ENCODE peak calls at places on chromosomes 13 and 19, in ten cellular contexts. One of them, this sample, is unnamed.

GRCh38 chr13:76632388-76633044 is 253.7 kb downstream of the KCTD12 start:
- DNase-seq in thoracic aorta: no peak
- DNase-seq in heart right ventricle: no peak
- DNase-seq in epithelial cell of esophagus: peak
- DNase-seq in Calu3: no peak
- DNase-seq in ascending aorta: no peak
- DNase-seq in breast epithelium: no peak
- DNase-seq in K562: no peak
- DNase-seq in fibroblast of mammary gland: no peak
- DNase-seq in mucosa of descending colon: no peak
- DNase-seq in this sample: peak

GRCh38 chr13:34340534-34340933 is 522.6 kb downstream of the RFC3 start:
- DNase-seq in mucosa of descending colon: no peak
- DNase-seq in epithelial cell of esophagus: peak
- DNase-seq in Calu3: no peak
- DNase-seq in ascending aorta: no peak
- DNase-seq in K562: no peak
- DNase-seq in breast epithelium: no peak
- DNase-seq in thoracic aorta: no peak
- DNase-seq in heart right ventricle: no peak
- DNase-seq in fibroblast of mammary gland: peak
- DNase-seq in this sample: peak

GRCh38 chr19:19106061-19106551 is 32.2 kb downstream of the TMEM161A start:
- DNase-seq in K562: no peak
- DNase-seq in epithelial cell of esophagus: no peak
- DNase-seq in fibroblast of mammary gland: peak
- DNase-seq in breast epithelium: no peak
- DNase-seq in thoracic aorta: no peak
- DNase-seq in ascending aorta: no peak
- DNase-seq in heart right ventricle: no peak
- DNase-seq in mucosa of descending colon: peak
- DNase-seq in Calu3: no peak
- DNase-seq in this sample: no peak

GRCh38 chr13:79108914-79109643 is 297.0 kb downstream of the RBM26 start:
- DNase-seq in mucosa of descending colon: no peak
- DNase-seq in thoracic aorta: no peak
- DNase-seq in breast epithelium: no peak
- DNase-seq in fibroblast of mammary gland: no peak
- DNase-seq in heart right ventricle: no peak
- DNase-seq in K562: no peak
- DNase-seq in Calu3: no peak
- DNase-seq in epithelial cell of esophagus: peak
- DNase-seq in ascending aorta: no peak
- DNase-seq in this sample: no peak

GRCh38 chr19:35531291-35531690 is 2.0 kb upstream of the GAPDHS start:
- DNase-seq in breast epithelium: no peak
- DNase-seq in ascending aorta: no peak
- DNase-seq in Calu3: no peak
- DNase-seq in thoracic aorta: no peak
- DNase-seq in K562: no peak
- DNase-seq in epithelial cell of esophagus: peak
- DNase-seq in fibroblast of mammary gland: no peak
- DNase-seq in mucosa of descending colon: no peak
- DNase-seq in heart right ventricle: no peak
- DNase-seq in this sample: no peak

GRCh38 chr19:48867119-48867921 is 1.1 kb downstream of the PLEKHA4 start:
- DNase-seq in mucosa of descending colon: no peak
- DNase-seq in K562: peak
- DNase-seq in fibroblast of mammary gland: no peak
- DNase-seq in epithelial cell of esophagus: no peak
- DNase-seq in breast epithelium: no peak
- DNase-seq in Calu3: peak
- DNase-seq in ascending aorta: no peak
- DNase-seq in thoracic aorta: no peak
- DNase-seq in heart right ventricle: no peak
- DNase-seq in this sample: no peak

GRCh38 chr19:12940897-12941296 is 2.5 kb downstream of the CALR start:
- DNase-seq in ascending aorta: no peak
- DNase-seq in mucosa of descending colon: no peak
- DNase-seq in Calu3: no peak
- DNase-seq in thoracic aorta: no peak
- DNase-seq in K562: no peak
- DNase-seq in fibroblast of mammary gland: no peak
- DNase-seq in epithelial cell of esophagus: no peak
- DNase-seq in breast epithelium: no peak
- DNase-seq in heart right ventricle: no peak
- DNase-seq in this sample: no peak

GRCh38 chr19:54319049-54319448 is 6.1 kb upstream of the LILRA5 start:
- DNase-seq in thoracic aorta: no peak
- DNase-seq in mucosa of descending colon: no peak
- DNase-seq in breast epithelium: no peak
- DNase-seq in Calu3: no peak
- DNase-seq in fibroblast of mammary gland: no peak
- DNase-seq in K562: no peak
- DNase-seq in epithelial cell of esophagus: no peak
- DNase-seq in ascending aorta: no peak
- DNase-seq in heart right ventricle: no peak
- DNase-seq in this sample: no peak

GRCh38 chr19:40747536-40747935 is 2.7 kb downstream of the ACTMAP start:
- DNase-seq in epithelial cell of esophagus: no peak
- DNase-seq in breast epithelium: no peak
- DNase-seq in thoracic aorta: no peak
- DNase-seq in fibroblast of mammary gland: no peak
- DNase-seq in Calu3: no peak
- DNase-seq in ascending aorta: no peak
- DNase-seq in mucosa of descending colon: no peak
- DNase-seq in K562: no peak
- DNase-seq in heart right ventricle: no peak
- DNase-seq in this sample: no peak

GRCh38 chr19:40745402-40745780 is 4.9 kb downstream of the ACTMAP start:
- DNase-seq in fibroblast of mammary gland: peak
- DNase-seq in breast epithelium: no peak
- DNase-seq in ascending aorta: no peak
- DNase-seq in epithelial cell of esophagus: no peak
- DNase-seq in K562: no peak
- DNase-seq in Calu3: no peak
- DNase-seq in mucosa of descending colon: no peak
- DNase-seq in heart right ventricle: no peak
- DNase-seq in thoracic aorta: no peak
- DNase-seq in this sample: no peak

GRCh38 chr19:40742477-40742876 is 7.8 kb downstream of the ACTMAP start:
- DNase-seq in epithelial cell of esophagus: no peak
- DNase-seq in thoracic aorta: no peak
- DNase-seq in mucosa of descending colon: no peak
- DNase-seq in ascending aorta: no peak
- DNase-seq in K562: no peak
- DNase-seq in fibroblast of mammary gland: no peak
- DNase-seq in heart right ventricle: no peak
- DNase-seq in breast epithelium: no peak
- DNase-seq in Calu3: no peak
- DNase-seq in this sample: no peak

GRCh38 chr19:40743926-40744325 is 6.4 kb downstream of the ACTMAP start:
- DNase-seq in Calu3: no peak
- DNase-seq in K562: no peak
- DNase-seq in mucosa of descending colon: no peak
- DNase-seq in epithelial cell of esophagus: no peak
- DNase-seq in ascending aorta: no peak
- DNase-seq in heart right ventricle: no peak
- DNase-seq in fibroblast of mammary gland: no peak
- DNase-seq in breast epithelium: no peak
- DNase-seq in thoracic aorta: no peak
- DNase-seq in this sample: no peak

GRCh38 chr19:40744554-40745401 is 5.5 kb downstream of the ACTMAP start:
- DNase-seq in mucosa of descending colon: no peak
- DNase-seq in thoracic aorta: no peak
- DNase-seq in heart right ventricle: no peak
- DNase-seq in Calu3: no peak
- DNase-seq in fibroblast of mammary gland: no peak
- DNase-seq in K562: peak
- DNase-seq in breast epithelium: no peak
- DNase-seq in epithelial cell of esophagus: no peak
- DNase-seq in ascending aorta: no peak
- DNase-seq in this sample: no peak
- TF ChIP-seq CTCF in mucosa of descending colon: no peak
- TF ChIP-seq CTCF in thoracic aorta: no peak
- TF ChIP-seq CTCF in heart right ventricle: no peak
- TF ChIP-seq CTCF in Calu3: no peak
- TF ChIP-seq CTCF in fibroblast of mammary gland: no peak
- TF ChIP-seq CTCF in K562: peak
- TF ChIP-seq CTCF in breast epithelium: no peak
- TF ChIP-seq CTCF in epithelial cell of esophagus: no peak
- TF ChIP-seq CTCF in ascending aorta: no peak
- TF ChIP-seq CTCF in this sample: no peak

GRCh38 chr19:51712461-51713081 is 11.2 kb downstream of the HAS1 start:
- DNase-seq in epithelial cell of esophagus: peak
- DNase-seq in K562: peak
- DNase-seq in heart right ventricle: no peak
- DNase-seq in ascending aorta: no peak
- DNase-seq in Calu3: peak
- DNase-seq in fibroblast of mammary gland: peak
- DNase-seq in mucosa of descending colon: no peak
- DNase-seq in thoracic aorta: no peak
- DNase-seq in breast epithelium: no peak
- DNase-seq in this sample: peak
- TF ChIP-seq CTCF in epithelial cell of esophagus: peak
- TF ChIP-seq CTCF in K562: peak
- TF ChIP-seq CTCF in heart right ventricle: peak
- TF ChIP-seq CTCF in ascending aorta: no peak
- TF ChIP-seq CTCF in Calu3: peak
- TF ChIP-seq CTCF in fibroblast of mammary gland: peak
- TF ChIP-seq CTCF in mucosa of descending colon: no peak
- TF ChIP-seq CTCF in thoracic aorta: no peak
- TF ChIP-seq CTCF in breast epithelium: no peak
- TF ChIP-seq CTCF in this sample: peak

GRCh38 chr13:67223024-67223423 is 7.1 kb downstream of the PCDH9 start:
- DNase-seq in epithelial cell of esophagus: peak
- DNase-seq in K562: no peak
- DNase-seq in breast epithelium: no peak
- DNase-seq in mucosa of descending colon: no peak
- DNase-seq in Calu3: no peak
- DNase-seq in heart right ventricle: no peak
- DNase-seq in ascending aorta: no peak
- DNase-seq in fibroblast of mammary gland: peak
- DNase-seq in thoracic aorta: no peak
- DNase-seq in this sample: peak

GRCh38 chr13:67225252-67226159 is 4.6 kb downstream of the PCDH9 start:
- DNase-seq in epithelial cell of esophagus: peak
- DNase-seq in Calu3: no peak
- DNase-seq in fibroblast of mammary gland: no peak
- DNase-seq in heart right ventricle: no peak
- DNase-seq in breast epithelium: no peak
- DNase-seq in thoracic aorta: no peak
- DNase-seq in ascending aorta: no peak
- DNase-seq in mucosa of descending colon: no peak
- DNase-seq in K562: no peak
- DNase-seq in this sample: no peak

GRCh38 chr13:67223742-67224141 is 6.4 kb downstream of the PCDH9 start:
- DNase-seq in ascending aorta: no peak
- DNase-seq in heart right ventricle: no peak
- DNase-seq in breast epithelium: no peak
- DNase-seq in Calu3: no peak
- DNase-seq in fibroblast of mammary gland: peak
- DNase-seq in mucosa of descending colon: no peak
- DNase-seq in epithelial cell of esophagus: no peak
- DNase-seq in K562: no peak
- DNase-seq in thoracic aorta: no peak
- DNase-seq in this sample: no peak

GRCh38 chr13:67226686-67227085 is 3.5 kb downstream of the PCDH9 start:
- DNase-seq in breast epithelium: no peak
- DNase-seq in ascending aorta: no peak
- DNase-seq in heart right ventricle: no peak
- DNase-seq in epithelial cell of esophagus: no peak
- DNase-seq in mucosa of descending colon: no peak
- DNase-seq in fibroblast of mammary gland: no peak
- DNase-seq in thoracic aorta: no peak
- DNase-seq in Calu3: no peak
- DNase-seq in K562: no peak
- DNase-seq in this sample: no peak

DNA sequence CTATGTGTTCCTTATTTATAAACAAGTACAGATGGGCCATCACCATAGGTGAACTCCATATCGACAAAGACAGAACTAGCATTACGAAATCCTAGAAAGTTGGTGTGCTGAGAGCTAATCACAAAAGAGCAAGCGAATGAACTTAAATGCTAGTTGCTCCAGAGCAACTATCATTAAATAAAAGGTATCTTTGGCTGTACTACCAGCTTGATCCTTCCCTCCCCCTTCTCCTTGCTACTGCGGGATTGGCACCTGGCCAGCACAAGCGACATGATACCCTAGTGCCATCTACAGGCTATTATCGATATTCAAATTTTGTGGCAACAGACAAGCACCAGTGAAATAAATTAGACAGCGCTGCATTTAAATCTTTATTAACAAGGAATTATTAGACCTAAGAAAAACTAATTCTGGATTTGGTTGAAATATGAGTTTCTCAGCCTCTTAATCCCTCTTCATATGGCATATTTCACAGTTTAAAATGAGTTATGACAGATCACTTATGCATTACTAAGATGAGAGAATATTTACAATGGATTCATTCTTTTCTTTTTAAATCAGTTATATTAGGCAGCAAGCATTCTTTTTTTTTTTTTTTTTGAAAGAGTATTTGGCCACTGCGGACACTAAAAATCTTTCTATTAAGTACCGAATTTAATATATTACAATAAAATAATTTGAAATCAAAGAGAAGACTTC is 5.8 kb downstream of the PCDH9 start:
- DNase-seq in ascending aorta: no peak
- DNase-seq in thoracic aorta: peak
- DNase-seq in fibroblast of mammary gland: peak
- DNase-seq in breast epithelium: peak
- DNase-seq in epithelial cell of esophagus: peak
- DNase-seq in mucosa of descending colon: peak
- DNase-seq in heart right ventricle: peak
- DNase-seq in Calu3: peak
- DNase-seq in K562: peak
- DNase-seq in this sample: peak
- TF ChIP-seq CTCF in ascending aorta: peak
- TF ChIP-seq CTCF in thoracic aorta: peak
- TF ChIP-seq CTCF in fibroblast of mammary gland: peak
- TF ChIP-seq CTCF in breast epithelium: peak
- TF ChIP-seq CTCF in epithelial cell of esophagus: peak
- TF ChIP-seq CTCF in mucosa of descending colon: no peak
- TF ChIP-seq CTCF in heart right ventricle: peak
- TF ChIP-seq CTCF in Calu3: peak
- TF ChIP-seq CTCF in K562: peak
- TF ChIP-seq CTCF in this sample: peak

GRCh38 chr13:41388143-41388881 is 69.0 kb upstream of the RGCC start:
- DNase-seq in thoracic aorta: no peak
- DNase-seq in Calu3: no peak
- DNase-seq in epithelial cell of esophagus: no peak
- DNase-seq in heart right ventricle: no peak
- DNase-seq in breast epithelium: no peak
- DNase-seq in mucosa of descending colon: no peak
- DNase-seq in fibroblast of mammary gland: no peak
- DNase-seq in K562: no peak
- DNase-seq in ascending aorta: no peak
- DNase-seq in this sample: no peak

GRCh38 chr13:41389580-41389979 is 67.8 kb upstream of the RGCC start:
- DNase-seq in heart right ventricle: no peak
- DNase-seq in Calu3: no peak
- DNase-seq in epithelial cell of esophagus: no peak
- DNase-seq in thoracic aorta: no peak
- DNase-seq in fibroblast of mammary gland: no peak
- DNase-seq in ascending aorta: no peak
- DNase-seq in K562: no peak
- DNase-seq in mucosa of descending colon: no peak
- DNase-seq in breast epithelium: no peak
- DNase-seq in this sample: no peak

GRCh38 chr13:41386206-41386605 is 71.1 kb upstream of the RGCC start:
- DNase-seq in Calu3: no peak
- DNase-seq in fibroblast of mammary gland: no peak
- DNase-seq in K562: no peak
- DNase-seq in ascending aorta: no peak
- DNase-seq in epithelial cell of esophagus: no peak
- DNase-seq in heart right ventricle: no peak
- DNase-seq in thoracic aorta: no peak
- DNase-seq in breast epithelium: no peak
- DNase-seq in mucosa of descending colon: no peak
- DNase-seq in this sample: no peak

GRCh38 chr13:41383400-41383799 is 72.3 kb downstream of the NAA16 start:
- DNase-seq in breast epithelium: no peak
- DNase-seq in ascending aorta: no peak
- DNase-seq in K562: no peak
- DNase-seq in Calu3: no peak
- DNase-seq in thoracic aorta: no peak
- DNase-seq in epithelial cell of esophagus: no peak
- DNase-seq in heart right ventricle: no peak
- DNase-seq in fibroblast of mammary gland: no peak
- DNase-seq in mucosa of descending colon: no peak
- DNase-seq in this sample: no peak

DNA sequence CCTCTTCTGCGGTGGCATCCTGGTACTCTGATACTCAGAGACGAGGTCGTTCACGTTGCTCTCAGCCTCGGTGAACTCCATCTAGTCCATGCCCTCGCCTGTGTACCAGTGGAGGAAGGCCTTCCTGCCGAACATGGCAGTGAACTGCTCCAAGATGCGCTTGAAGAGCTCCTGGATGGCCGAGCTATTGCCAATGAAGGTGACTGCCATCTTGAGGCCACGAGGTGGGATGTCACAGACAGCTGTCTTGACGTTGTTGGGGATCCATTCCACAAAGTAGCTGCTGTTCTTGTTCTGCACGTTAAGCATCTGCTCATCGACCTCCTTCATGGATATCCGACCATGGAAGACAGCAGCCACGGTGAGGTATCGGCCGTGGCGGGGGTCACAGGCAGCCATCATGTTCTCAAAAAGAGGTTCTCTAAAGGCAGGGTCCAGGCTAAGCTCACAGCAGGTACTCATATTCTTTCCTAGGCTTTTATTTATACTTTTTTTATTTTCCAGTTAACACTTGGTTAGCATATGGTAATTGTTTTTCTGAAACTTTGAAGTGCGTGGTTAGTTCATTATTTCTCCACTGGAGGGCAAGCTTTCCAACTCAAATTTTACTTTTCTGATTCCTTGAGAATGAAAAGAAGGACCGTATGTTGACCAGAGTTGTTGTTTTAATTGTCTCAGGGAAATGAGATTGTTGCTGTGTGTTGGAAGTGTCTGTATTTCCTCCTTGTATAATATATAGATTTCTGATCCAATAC is 72.4 kb upstream of the RGCC start:
- DNase-seq in fibroblast of mammary gland: peak
- DNase-seq in Calu3: no peak
- DNase-seq in breast epithelium: no peak
- DNase-seq in ascending aorta: no peak
- DNase-seq in epithelial cell of esophagus: no peak
- DNase-seq in K562: peak
- DNase-seq in mucosa of descending colon: no peak
- DNase-seq in heart right ventricle: no peak
- DNase-seq in thoracic aorta: no peak
- DNase-seq in this sample: peak
- TF ChIP-seq CTCF in fibroblast of mammary gland: peak
- TF ChIP-seq CTCF in Calu3: peak
- TF ChIP-seq CTCF in breast epithelium: no peak
- TF ChIP-seq CTCF in ascending aorta: no peak
- TF ChIP-seq CTCF in epithelial cell of esophagus: peak
- TF ChIP-seq CTCF in K562: peak
- TF ChIP-seq CTCF in mucosa of descending colon: no peak
- TF ChIP-seq CTCF in heart right ventricle: peak
- TF ChIP-seq CTCF in thoracic aorta: peak
- TF ChIP-seq CTCF in this sample: peak

This sample was measured in MCF 10A.